ENCODE peak calls at places on chromosomes 2 and 18, in seven cellular contexts. One of them, this sample, is unnamed.

GRCh38 chr18:11310476-11311086 is 161.2 kb upstream of the PIEZO2 start:
- DNase-seq in Caki2: no peak
- DNase-seq in NCI-H2029: no peak
- DNase-seq in NCI-H1694 treated with DMSO at 0.1 percent for 48 hours: no peak
- DNase-seq in GM20000: peak
- DNase-seq in mucosa of gallbladder: peak
- DNase-seq in NCI-H2081: no peak
- DNase-seq in this sample: peak

GRCh38 chr2:168510125-168510756 is 54.2 kb downstream of the CERS6 start:
- DNase-seq in GM20000: no peak
- DNase-seq in NCI-H1694 treated with DMSO at 0.1 percent for 48 hours: no peak
- DNase-seq in mucosa of gallbladder: no peak
- DNase-seq in Caki2: no peak
- DNase-seq in NCI-H2081: no peak
- DNase-seq in NCI-H2029: no peak
- DNase-seq in this sample: no peak

GRCh38 chr2:236158969-236159777 is 9.0 kb downstream of the GBX2 start:
- DNase-seq in NCI-H1694 treated with DMSO at 0.1 percent for 48 hours: no peak
- DNase-seq in Caki2: no peak
- DNase-seq in mucosa of gallbladder: no peak
- DNase-seq in NCI-H2029: no peak
- DNase-seq in NCI-H2081: no peak
- DNase-seq in GM20000: no peak
- DNase-seq in this sample: no peak

GRCh38 chr2:106269591-106270291 is 75.6 kb upstream of the UXS1 start:
- DNase-seq in NCI-H2029: peak
- DNase-seq in NCI-H2081: peak
- DNase-seq in Caki2: peak
- DNase-seq in NCI-H1694 treated with DMSO at 0.1 percent for 48 hours: no peak
- DNase-seq in GM20000: no peak
- DNase-seq in mucosa of gallbladder: peak
- DNase-seq in this sample: no peak

GRCh38 chr2:207227062-207227748 is 61.5 kb upstream of the KLF7 start:
- DNase-seq in NCI-H1694 treated with DMSO at 0.1 percent for 48 hours: no peak
- DNase-seq in Caki2: no peak
- DNase-seq in NCI-H2029: peak
- DNase-seq in mucosa of gallbladder: no peak
- DNase-seq in GM20000: no peak
- DNase-seq in NCI-H2081: no peak
- DNase-seq in this sample: no peak

GRCh38 chr2:206431439-206431838 is 11.9 kb upstream of the ADAM23 start:
- DNase-seq in NCI-H2029: no peak
- DNase-seq in GM20000: no peak
- DNase-seq in mucosa of gallbladder: no peak
- DNase-seq in Caki2: no peak
- DNase-seq in NCI-H2081: no peak
- DNase-seq in NCI-H1694 treated with DMSO at 0.1 percent for 48 hours: no peak
- DNase-seq in this sample: no peak

GRCh38 chr2:85802337-85803103 is 48.7 kb downstream of the ATOH8 start:
- DNase-seq in GM20000: no peak
- DNase-seq in Caki2: no peak
- DNase-seq in mucosa of gallbladder: no peak
- DNase-seq in NCI-H2081: no peak
- DNase-seq in NCI-H2029: peak
- DNase-seq in NCI-H1694 treated with DMSO at 0.1 percent for 48 hours: no peak
- DNase-seq in this sample: no peak

GRCh38 chr2:75053484-75054112 is 95.2 kb downstream of the POLE4 start:
- DNase-seq in GM20000: peak
- DNase-seq in NCI-H1694 treated with DMSO at 0.1 percent for 48 hours: peak
- DNase-seq in Caki2: peak
- DNase-seq in NCI-H2081: peak
- DNase-seq in NCI-H2029: peak
- DNase-seq in mucosa of gallbladder: no peak
- DNase-seq in this sample: peak

GRCh38 chr2:9877026-9877425 is 33.8 kb downstream of the TAF1B start:
- DNase-seq in NCI-H2029: no peak
- DNase-seq in NCI-H1694 treated with DMSO at 0.1 percent for 48 hours: no peak
- DNase-seq in mucosa of gallbladder: no peak
- DNase-seq in GM20000: no peak
- DNase-seq in NCI-H2081: no peak
- DNase-seq in Caki2: no peak
- DNase-seq in this sample: no peak

GRCh38 chr18:74493689-74494088 is 2.5 kb upstream of the CNDP2 start:
- DNase-seq in mucosa of gallbladder: peak
- DNase-seq in NCI-H2029: no peak
- DNase-seq in Caki2: no peak
- DNase-seq in NCI-H2081: peak
- DNase-seq in NCI-H1694 treated with DMSO at 0.1 percent for 48 hours: no peak
- DNase-seq in GM20000: peak
- DNase-seq in this sample: peak

This sample was measured in NAMALWA.